ENCODE peak calls at places on chromosomes 11 and 22, in eight cellular contexts. F is CD4-positive, alpha-beta T cell; I is right lobe of liver; S is HEK293T; H is WTC11; O is central memory CD4-positive, alpha-beta T cell; C is activated CD4-positive, CD25-positive, alpha-beta regulatory T cell treated with anti-CD3 and anti-CD28 coated beads, Interleukin-2, amount 50 U/mL, for 72 hours; Z is choroid plexus epithelial cell. A is an unnamed sample.

GRCh38 chr22:37731804-37732471 is 35.1 kb downstream of the TRIOBP start:
- DNase-seq in H (no peak), F (no peak), O (no peak), Z (no peak), C (no peak), I (no peak), S (no peak), A (peak)

GRCh38 chr11:5624489-5625278 is at the start of gene TRIM34:
- DNase-seq in O (peak), Z (peak), H (peak), I (peak), C (peak), S (peak), F (peak), A (peak)

GRCh38 chr11:102560555-102561011 is 30.0 kb upstream of the MMP7 start:
- DNase-seq in S (no peak), Z (peak), H (no peak), I (no peak), O (peak), F (no peak), C (no peak), A (peak)

GRCh38 chr11:70128435-70128906 is 50.4 kb downstream of the ANO1 start:
- DNase-seq in C (no peak), O (no peak), S (no peak), Z (peak), F (no peak), I (peak), H (peak), A (no peak)

GRCh38 chr11:1122356-1123002 is 35.3 kb upstream of the MUC5AC start:
- DNase-seq in S (no peak), H (peak), F (no peak), I (no peak), O (no peak), C (peak), Z (no peak), A (no peak)

GRCh38 chr11:70153133-70153727 is 49.9 kb upstream of the FADD start:
- DNase-seq in Z (peak), S (no peak), I (no peak), O (no peak), F (no peak), H (no peak), C (no peak), A (no peak)

GRCh38 chr11:94028436-94028835 is 7.3 kb downstream of the HEPHL1 start:
- DNase-seq in F (no peak), Z (peak), C (no peak), I (no peak), H (no peak), O (no peak), S (no peak), A (peak)

GRCh38 chr11:134410766-134411165 is 1.3 kb downstream of the B3GAT1 start:
- DNase-seq in F (no peak), Z (no peak), I (no peak), O (no peak), C (no peak), S (no peak), H (no peak), A (no peak)

GRCh38 chr22:27970596-27971220 is 51.7 kb upstream of the PITPNB start:
- DNase-seq in O (no peak), I (no peak), C (no peak), H (no peak), S (no peak), Z (peak), F (no peak), A (no peak)

A was measured in renal cortical epithelial cell.